ENCODE peak calls at places on chromosomes 12 and 14, in seven cellular contexts. N is NCI-H1694 treated with DMSO at 0.1 percent for 48 hours, X is body of pancreas, H is thoracic aorta, T is HTR-8/SVneo, L is HS-27A, D is CD14-positive monocyte. R is an unnamed sample.

GRCh38 chr12:79763748-79764452 is 73.1 kb upstream of the PAWR start:
- DNase-seq in N (no peak), X (no peak), H (no peak), T (no peak), L (no peak), D (no peak), R (no peak)

GRCh38 chr12:49901986-49902385 is 1.7 kb downstream of the FAIM2 start:
- DNase-seq in N (no peak), X (no peak), H (no peak), T (no peak), L (no peak), D (no peak), R (no peak)

GRCh38 chr14:105180598-105181528 is at the start of gene NUDT14:
- DNase-seq in N (peak), X (peak), H (no peak), T (peak), L (no peak), D (no peak), R (peak)

GRCh38 chr12:16555630-16556029 is 50.3 kb downstream of the LMO3 start:
- DNase-seq in N (no peak), X (no peak), H (no peak), T (no peak), L (no peak), D (no peak), R (no peak)

GRCh38 chr12:103548622-103549601 is 38.2 kb upstream of the STAB2 start:
- DNase-seq in N (peak), X (peak), H (no peak), T (peak), L (peak), D (no peak), R (no peak)

GRCh38 chr12:79344855-79345840 is 345.6 kb downstream of the PAWR start:
- DNase-seq in N (peak), X (peak), H (no peak), T (peak), L (no peak), D (no peak), R (peak)

GRCh38 chr14:98819132-98819866 is 452.7 kb downstream of the BCL11B start:
- DNase-seq in N (no peak), X (peak), H (no peak), T (no peak), L (no peak), D (no peak), R (no peak)

GRCh38 chr14:56580317-56580711 is 716 bp downstream of the TMEM260 start:
- DNase-seq in N (no peak), X (no peak), H (no peak), T (no peak), L (no peak), D (no peak), R (no peak)

GRCh38 chr12:40561395-40561966 is 130.8 kb upstream of the CNTN1 start:
- DNase-seq in N (no peak), X (no peak), H (no peak), T (no peak), L (no peak), D (no peak), R (no peak)

GRCh38 chr12:76943004-76943403 is 64.2 kb upstream of the CSRP2 start:
- DNase-seq in N (no peak), X (no peak), H (no peak), T (no peak), L (no peak), D (no peak), R (no peak)

GRCh38 chr12:44812062-44812461 is 64.1 kb downstream of the NELL2 start:
- DNase-seq in N (no peak), X (no peak), H (no peak), T (no peak), L (no peak), D (no peak), R (no peak)

GRCh38 chr12:81274619-81275018 is 196.7 kb downstream of the ACSS3 start:
- DNase-seq in N (no peak), X (no peak), H (no peak), T (no peak), L (no peak), D (no peak), R (no peak)

GRCh38 chr12:95978351-95978750 is 17.8 kb downstream of the HAL start:
- DNase-seq in N (no peak), X (no peak), H (no peak), T (no peak), L (no peak), D (no peak), R (no peak)

GRCh38 chr14:55671641-55672040 is 91.6 kb downstream of the KTN1 start:
- DNase-seq in N (no peak), X (no peak), H (no peak), T (no peak), L (no peak), D (no peak), R (no peak)

GRCh38 chr12:46387697-46388096 is 15.1 kb upstream of the SLC38A2 start:
- DNase-seq in N (no peak), X (no peak), H (no peak), T (no peak), L (no peak), D (no peak), R (no peak)

GRCh38 chr12:76558684-76559276 is 791 bp downstream of the OSBPL8 start:
- DNase-seq in N (no peak), X (peak), H (peak), T (peak), L (peak), D (peak), R (no peak)

GRCh38 chr12:70048521-70049245 is 194.6 kb upstream of the CNOT2 start:
- DNase-seq in N (no peak), X (no peak), H (no peak), T (no peak), L (no peak), D (no peak), R (no peak)

GRCh38 chr12:105935106-105935505 is 203.6 kb downstream of the NUAK1 start:
- DNase-seq in N (no peak), X (no peak), H (no peak), T (no peak), L (no peak), D (no peak), R (no peak)

GRCh38 chr12:8590842-8591545 is 21.7 kb downstream of the AICDA start:
- DNase-seq in N (no peak), X (no peak), H (no peak), T (no peak), L (no peak), D (no peak), R (no peak)

GRCh38 chr14:58955294-58955821 is 233.1 kb upstream of the DAAM1 start:
- DNase-seq in N (no peak), X (no peak), H (no peak), T (no peak), L (no peak), D (no peak), R (no peak)

GRCh38 chr12:20548592-20548991 is 146.5 kb upstream of the SLCO1C1 start:
- DNase-seq in N (no peak), X (no peak), H (no peak), T (no peak), L (no peak), D (no peak), R (no peak)

GRCh38 chr12:123164222-123164621 is 13.3 kb upstream of the PITPNM2 start:
- DNase-seq in N (no peak), X (no peak), H (no peak), T (no peak), L (no peak), D (no peak), R (no peak)

GRCh38 chr12:63857771-63858670 is 13.5 kb downstream of the SRGAP1 start:
- DNase-seq in N (no peak), X (no peak), H (no peak), T (no peak), L (no peak), D (no peak), R (no peak)

GRCh38 chr12:31578632-31579031 is 12.3 kb downstream of the DENND5B start:
- DNase-seq in N (no peak), X (no peak), H (no peak), T (peak), L (no peak), D (no peak), R (peak)

GRCh38 chr14:90641111-90642010 is 174.9 kb downstream of the TTC7B start:
- DNase-seq in N (no peak), X (no peak), H (no peak), T (no peak), L (no peak), D (no peak), R (no peak)

GRCh38 chr12:3913278-3913677 is 40.1 kb upstream of the PARP11 start:
- DNase-seq in N (no peak), X (no peak), H (no peak), T (no peak), L (no peak), D (no peak), R (no peak)

GRCh38 chr14:65846469-65846868 is 433.9 kb downstream of the FUT8 start:
- DNase-seq in N (peak), X (no peak), H (no peak), T (no peak), L (no peak), D (no peak), R (peak)

GRCh38 chr14:31965735-31966598 is 111.1 kb upstream of the ARHGAP5 start:
- DNase-seq in N (no peak), X (no peak), H (no peak), T (no peak), L (no peak), D (no peak), R (no peak)

GRCh38 chr12:6606331-6607131 is 648 bp downstream of the CHD4 start:
- DNase-seq in N (no peak), X (peak), H (peak), T (peak), L (no peak), D (peak), R (no peak)

GRCh38 chr14:50769893-50770500 is 61.0 kb downstream of the NIN start:
- DNase-seq in N (no peak), X (peak), H (no peak), T (no peak), L (no peak), D (no peak), R (peak)

GRCh38 chr14:105155681-105156413 is 12.7 kb downstream of the JAG2 start:
- DNase-seq in N (no peak), X (no peak), H (no peak), T (no peak), L (no peak), D (no peak), R (no peak)

GRCh38 chr14:50260511-50260910 is 29.1 kb upstream of the SOS2 start:
- DNase-seq in N (peak), X (no peak), H (no peak), T (peak), L (no peak), D (no peak), R (no peak)

GRCh38 chr14:93708311-93708734 is 80.0 kb downstream of the PRIMA1 start:
- DNase-seq in N (peak), X (no peak), H (no peak), T (no peak), L (no peak), D (no peak), R (no peak)

R was measured in NCI-H446 treated with DMSO at 0.1 percent for 48 hours.